ENCODE peak calls at places on chromosomes 2 and 18, in five cellular contexts. One of them, this sample, is unnamed.
A peak's percentile ranks its signal among the peaks of the same experiment; 100 is the strongest.

GRCh38 chr2:136048886-136049832 is 63.7 kb upstream of the DARS1 start:
- DNase-seq in small intestine: peak; percentile 21
- DNase-seq in spleen: no peak
- DNase-seq in H9: no peak
- DNase-seq in uterus: no peak
- DNase-seq in this sample: no peak

GRCh38 chr2:236859896-236860295 is 225.8 kb upstream of the COPS8 start:
- DNase-seq in small intestine: no peak
- DNase-seq in spleen: no peak
- DNase-seq in uterus: no peak
- DNase-seq in H9: no peak
- DNase-seq in this sample: peak; percentile 61

GRCh38 chr2:231709636-231709980 is 1.3 kb downstream of the PTMA start:
- DNase-seq in spleen: peak; percentile 92
- DNase-seq in small intestine: peak; percentile 37
- DNase-seq in uterus: peak; percentile 45
- DNase-seq in H9: no peak
- DNase-seq in this sample: no peak

GRCh38 chr2:78979380-78980238 is 45.9 kb upstream of the REG3G start:
- DNase-seq in spleen: no peak
- DNase-seq in small intestine: peak; percentile 59
- DNase-seq in uterus: no peak
- DNase-seq in H9: peak; percentile 67
- DNase-seq in this sample: peak; percentile 93

GRCh38 chr18:48868468-48869466 is 82.0 kb downstream of the SMAD7 start:
- DNase-seq in spleen: peak; percentile 88
- DNase-seq in small intestine: peak; percentile 30
- DNase-seq in H9: no peak
- DNase-seq in uterus: no peak
- DNase-seq in this sample: no peak

GRCh38 chr18:11309172-11309571 is 159.8 kb upstream of the PIEZO2 start:
- DNase-seq in small intestine: no peak
- DNase-seq in uterus: no peak
- DNase-seq in H9: peak; percentile 40
- DNase-seq in spleen: no peak
- DNase-seq in this sample: peak; percentile 72

GRCh38 chr2:122866095-122866494 is 1110.6 kb downstream of the TSN start:
- DNase-seq in uterus: no peak
- DNase-seq in spleen: no peak
- DNase-seq in H9: no peak
- DNase-seq in small intestine: no peak
- DNase-seq in this sample: no peak

GRCh38 chr2:59184281-59185020 is 943.3 kb upstream of the FANCL start:
- DNase-seq in H9: no peak
- DNase-seq in uterus: no peak
- DNase-seq in small intestine: no peak
- DNase-seq in spleen: no peak
- DNase-seq in this sample: no peak

GRCh38 chr2:168639501-168639900 is 162.9 kb upstream of the NOSTRIN start:
- DNase-seq in small intestine: peak; percentile 72
- DNase-seq in H9: no peak
- DNase-seq in uterus: peak; percentile 96
- DNase-seq in spleen: no peak
- DNase-seq in this sample: peak; percentile 80

GRCh38 chr2:134124047-134124753 is 129.7 kb upstream of the MGAT5 start:
- DNase-seq in uterus: no peak
- DNase-seq in spleen: no peak
- DNase-seq in small intestine: peak; percentile 96
- DNase-seq in H9: no peak
- DNase-seq in this sample: no peak

GRCh38 chr18:49768051-49768391 is 45.3 kb downstream of the ACAA2 start:
- DNase-seq in uterus: no peak
- DNase-seq in spleen: no peak
- DNase-seq in small intestine: peak; percentile 77
- DNase-seq in H9: peak; percentile 85
- DNase-seq in this sample: peak; percentile 93

GRCh38 chr2:151947524-151948165 is 119.4 kb upstream of the ARL5A start:
- DNase-seq in H9: no peak
- DNase-seq in spleen: no peak
- DNase-seq in small intestine: no peak
- DNase-seq in uterus: no peak
- DNase-seq in this sample: peak; percentile 52

GRCh38 chr2:96085541-96086355 is 30.6 kb downstream of the ADRA2B start:
- DNase-seq in small intestine: no peak
- DNase-seq in spleen: peak; percentile 58
- DNase-seq in uterus: no peak
- DNase-seq in H9: no peak
- DNase-seq in this sample: no peak

GRCh38 chr18:75915941-75916640 is 488.6 kb upstream of the SMIM21 start:
- DNase-seq in spleen: peak; percentile 59
- DNase-seq in H9: peak; percentile 89
- DNase-seq in uterus: no peak
- DNase-seq in small intestine: no peak
- DNase-seq in this sample: peak; percentile 94

GRCh38 chr2:95292623-95293260 is 4.4 kb upstream of the KCNIP3 start:
- DNase-seq in small intestine: no peak
- DNase-seq in uterus: no peak
- DNase-seq in spleen: no peak
- DNase-seq in H9: no peak
- DNase-seq in this sample: no peak

GRCh38 chr2:239339726-239340654 is 60.8 kb downstream of the HDAC4 start:
- DNase-seq in uterus: peak; percentile 9
- DNase-seq in H9: no peak
- DNase-seq in spleen: no peak
- DNase-seq in small intestine: no peak
- DNase-seq in this sample: no peak

GRCh38 chr18:30763913-30764350 is 278.6 kb downstream of the DSC3 start:
- DNase-seq in spleen: no peak
- DNase-seq in H9: peak; percentile 62
- DNase-seq in uterus: no peak
- DNase-seq in small intestine: no peak
- DNase-seq in this sample: peak; percentile 65

GRCh38 chr18:44715245-44715644 is 34.6 kb downstream of the SETBP1 start:
- DNase-seq in small intestine: no peak
- DNase-seq in H9: no peak
- DNase-seq in uterus: peak; percentile 79
- DNase-seq in spleen: no peak
- DNase-seq in this sample: no peak

GRCh38 chr2:232439758-232440135 is 16.2 kb upstream of the ALPI start:
- DNase-seq in uterus: no peak
- DNase-seq in small intestine: no peak
- DNase-seq in spleen: peak; percentile 57
- DNase-seq in H9: no peak
- DNase-seq in this sample: peak; percentile 63

GRCh38 chr2:83970262-83970929 is 488.7 kb downstream of the SUCLG1 start:
- DNase-seq in small intestine: no peak
- DNase-seq in uterus: no peak
- DNase-seq in spleen: no peak
- DNase-seq in H9: no peak
- DNase-seq in this sample: peak; percentile 51

GRCh38 chr2:144049137-144049536 is 470.8 kb downstream of the ZEB2 start:
- DNase-seq in H9: no peak
- DNase-seq in small intestine: no peak
- DNase-seq in spleen: no peak
- DNase-seq in uterus: no peak
- DNase-seq in this sample: no peak

GRCh38 chr2:190023860-190024259 is 38.7 kb downstream of the MSTN start:
- DNase-seq in small intestine: peak; percentile 59
- DNase-seq in spleen: no peak
- DNase-seq in uterus: no peak
- DNase-seq in H9: no peak
- DNase-seq in this sample: peak; percentile 49

GRCh38 chr2:105573910-105574655 is 170.6 kb upstream of the NCK2 start:
- DNase-seq in H9: no peak
- DNase-seq in spleen: no peak
- DNase-seq in small intestine: peak; percentile 20
- DNase-seq in uterus: no peak
- DNase-seq in this sample: no peak

GRCh38 chr18:78876868-78877267 is 102.8 kb upstream of the SALL3 start:
- DNase-seq in spleen: no peak
- DNase-seq in small intestine: no peak
- DNase-seq in uterus: no peak
- DNase-seq in H9: no peak
- DNase-seq in this sample: peak; percentile 46
- H3K9me3 ChIP-seq in spleen: no peaks in the 10 kb centered on the region
- H3K9me3 ChIP-seq in small intestine: no peaks in the 10 kb centered on the region
- H3K9me3 ChIP-seq in uterus: no peaks in the 10 kb centered on the region
- H3K9me3 ChIP-seq in H9: no peaks in the 10 kb centered on the region
- H3K9me3 ChIP-seq in this sample: no peaks in the 10 kb centered on the region

GRCh38 chr18:79585395-79586370 is 93.9 kb upstream of the CTDP1 start:
- DNase-seq in small intestine: no peak
- DNase-seq in H9: peak; percentile 20
- DNase-seq in spleen: peak; percentile 67
- DNase-seq in uterus: peak; percentile 13
- DNase-seq in this sample: peak; percentile 53

GRCh38 chr18:79583984-79584401 is 95.6 kb upstream of the CTDP1 start:
- DNase-seq in H9: no peak
- DNase-seq in small intestine: no peak
- DNase-seq in spleen: peak; percentile 45
- DNase-seq in uterus: no peak
- DNase-seq in this sample: peak; percentile 38

GRCh38 chr18:79582978-79583377 is 96.6 kb upstream of the CTDP1 start:
- DNase-seq in uterus: no peak
- DNase-seq in spleen: no peak
- DNase-seq in small intestine: no peak
- DNase-seq in H9: no peak
- DNase-seq in this sample: peak; percentile 33

GRCh38 chr18:79583426-79583825 is 96.2 kb upstream of the CTDP1 start:
- DNase-seq in small intestine: no peak
- DNase-seq in H9: no peak
- DNase-seq in uterus: no peak
- DNase-seq in spleen: peak; percentile 37
- DNase-seq in this sample: peak; percentile 37

GRCh38 chr18:79584491-79585394 is 94.9 kb upstream of the CTDP1 start:
- DNase-seq in H9: peak; percentile 24
- DNase-seq in spleen: peak; percentile 62
- DNase-seq in small intestine: no peak
- DNase-seq in uterus: no peak
- DNase-seq in this sample: peak; percentile 46
- H3K9me3 ChIP-seq in H9: no peaks in the 10 kb centered on the region
- H3K9me3 ChIP-seq in spleen: no peaks in the 10 kb centered on the region
- H3K9me3 ChIP-seq in small intestine: no peaks in the 10 kb centered on the region
- H3K9me3 ChIP-seq in uterus: no peaks in the 10 kb centered on the region
- H3K9me3 ChIP-seq in this sample: no peaks in the 10 kb centered on the region

GRCh38 chr18:35337256-35337655 is 7.0 kb downstream of the ZNF24 start:
- DNase-seq in uterus: no peak
- DNase-seq in H9: no peak
- DNase-seq in spleen: no peak
- DNase-seq in small intestine: no peak
- DNase-seq in this sample: no peak
- H3K9me3 ChIP-seq in uterus: no peaks in the 10 kb centered on the region
- H3K9me3 ChIP-seq in H9: no peaks in the 10 kb centered on the region
- H3K9me3 ChIP-seq in spleen: no peaks in the 10 kb centered on the region
- H3K9me3 ChIP-seq in small intestine: no peaks in the 10 kb centered on the region
- H3K9me3 ChIP-seq in this sample: no peaks in the 10 kb centered on the region

DNA sequence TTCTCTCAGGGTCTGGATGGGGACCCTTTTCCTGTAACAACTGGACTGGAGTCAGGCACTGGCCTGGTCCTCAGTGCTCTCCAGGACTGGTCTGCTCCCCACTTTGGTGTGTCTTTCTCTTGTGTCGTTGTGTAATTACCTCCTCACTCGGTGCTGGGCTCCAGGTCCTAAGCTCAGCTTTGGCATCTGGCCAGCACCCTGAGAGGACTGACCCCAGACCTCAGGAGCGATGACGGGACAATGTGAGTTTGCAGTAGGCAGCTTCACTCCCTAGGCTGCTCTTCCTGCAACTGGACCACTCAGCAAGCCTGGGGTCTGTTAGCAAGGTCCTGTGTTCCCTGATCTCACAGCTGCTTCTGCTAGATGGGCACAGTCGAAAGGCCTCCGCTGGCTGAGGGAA is 93.8 kb downstream of the COLEC12 start:
- DNase-seq in uterus: no peak
- DNase-seq in H9: no peak
- DNase-seq in small intestine: no peak
- DNase-seq in spleen: no peak
- DNase-seq in this sample: no peak
- H3K9me3 ChIP-seq in uterus: no peaks in the 10 kb centered on the region
- H3K9me3 ChIP-seq in H9: no peaks in the 10 kb centered on the region
- H3K9me3 ChIP-seq in small intestine: no peaks in the 10 kb centered on the region
- H3K9me3 ChIP-seq in spleen: peaks cover 19% of the 10 kb centered on the region
- H3K9me3 ChIP-seq in this sample: peaks cover 45% of the 10 kb centered on the region

GRCh38 chr18:66707473-66707872 is 103.6 kb upstream of the CDH19 start:
- DNase-seq in H9: no peak
- DNase-seq in uterus: no peak
- DNase-seq in small intestine: no peak
- DNase-seq in spleen: no peak
- DNase-seq in this sample: no peak
- H3K9me3 ChIP-seq in H9: no peaks in the 10 kb centered on the region
- H3K9me3 ChIP-seq in uterus: no peaks in the 10 kb centered on the region
- H3K9me3 ChIP-seq in small intestine: no peaks in the 10 kb centered on the region
- H3K9me3 ChIP-seq in spleen: no peaks in the 10 kb centered on the region
- H3K9me3 ChIP-seq in this sample: no peaks in the 10 kb centered on the region

This sample was measured in endodermal cell.